ENCODE peak calls at places on chromosomes 13 and 19, in nine cellular contexts. One of them, this sample, is unnamed.

GRCh38 chr13:99992912-99993311 is 11.3 kb downstream of the ZIC2 start:
- DNase-seq in NCI-H774: no peak
- DNase-seq in endodermal cell: no peak
- DNase-seq in NCI-H345: no peak
- DNase-seq in HEK293T: no peak
- DNase-seq in stimulated activated CD8-positive, alpha-beta memory T cell treated with anti-CD3 and anti-CD28 coated beads, Interleukin-7, amount 100 ng/mL, for 1 hour: no peak
- DNase-seq in KG1: no peak
- DNase-seq in AML-193: peak
- DNase-seq in RKO: peak
- DNase-seq in this sample: no peak

GRCh38 chr19:6739390-6739883 is at the start of gene TRIP10:
- DNase-seq in NCI-H345: peak
- DNase-seq in RKO: peak
- DNase-seq in endodermal cell: peak
- DNase-seq in HEK293T: peak
- DNase-seq in AML-193: peak
- DNase-seq in stimulated activated CD8-positive, alpha-beta memory T cell treated with anti-CD3 and anti-CD28 coated beads, Interleukin-7, amount 100 ng/mL, for 1 hour: peak
- DNase-seq in KG1: peak
- DNase-seq in NCI-H774: peak
- DNase-seq in this sample: peak

GRCh38 chr13:61358599-61358998 is 57.0 kb downstream of the PCDH20 start:
- DNase-seq in HEK293T: no peak
- DNase-seq in NCI-H774: no peak
- DNase-seq in AML-193: no peak
- DNase-seq in endodermal cell: no peak
- DNase-seq in stimulated activated CD8-positive, alpha-beta memory T cell treated with anti-CD3 and anti-CD28 coated beads, Interleukin-7, amount 100 ng/mL, for 1 hour: no peak
- DNase-seq in NCI-H345: no peak
- DNase-seq in KG1: no peak
- DNase-seq in RKO: no peak
- DNase-seq in this sample: no peak

GRCh38 chr19:39679056-39679790 is 23.5 kb downstream of the LGALS16 start:
- DNase-seq in KG1: no peak
- DNase-seq in HEK293T: no peak
- DNase-seq in endodermal cell: no peak
- DNase-seq in NCI-H774: no peak
- DNase-seq in NCI-H345: no peak
- DNase-seq in RKO: no peak
- DNase-seq in AML-193: no peak
- DNase-seq in stimulated activated CD8-positive, alpha-beta memory T cell treated with anti-CD3 and anti-CD28 coated beads, Interleukin-7, amount 100 ng/mL, for 1 hour: no peak
- DNase-seq in this sample: no peak

GRCh38 chr19:58356236-58356970 is 3.1 kb upstream of the A1BG start:
- DNase-seq in RKO: no peak
- DNase-seq in NCI-H774: no peak
- DNase-seq in KG1: no peak
- DNase-seq in HEK293T: no peak
- DNase-seq in AML-193: no peak
- DNase-seq in NCI-H345: no peak
- DNase-seq in stimulated activated CD8-positive, alpha-beta memory T cell treated with anti-CD3 and anti-CD28 coated beads, Interleukin-7, amount 100 ng/mL, for 1 hour: no peak
- DNase-seq in endodermal cell: peak
- DNase-seq in this sample: no peak

GRCh38 chr13:113360446-113360845 is 3.5 kb downstream of the GRTP1 start:
- DNase-seq in KG1: no peak
- DNase-seq in HEK293T: no peak
- DNase-seq in endodermal cell: peak
- DNase-seq in NCI-H774: no peak
- DNase-seq in NCI-H345: no peak
- DNase-seq in stimulated activated CD8-positive, alpha-beta memory T cell treated with anti-CD3 and anti-CD28 coated beads, Interleukin-7, amount 100 ng/mL, for 1 hour: no peak
- DNase-seq in RKO: no peak
- DNase-seq in AML-193: no peak
- DNase-seq in this sample: no peak

GRCh38 chr19:41175825-41176734 is 16.9 kb upstream of the CYP2S1 start:
- DNase-seq in AML-193: no peak
- DNase-seq in HEK293T: no peak
- DNase-seq in NCI-H345: no peak
- DNase-seq in endodermal cell: peak
- DNase-seq in stimulated activated CD8-positive, alpha-beta memory T cell treated with anti-CD3 and anti-CD28 coated beads, Interleukin-7, amount 100 ng/mL, for 1 hour: no peak
- DNase-seq in RKO: peak
- DNase-seq in NCI-H774: no peak
- DNase-seq in KG1: peak
- DNase-seq in this sample: no peak

GRCh38 chr19:6362351-6362801 is 1.0 kb downstream of the CLPP start:
- DNase-seq in RKO: peak
- DNase-seq in KG1: no peak
- DNase-seq in endodermal cell: no peak
- DNase-seq in AML-193: no peak
- DNase-seq in HEK293T: no peak
- DNase-seq in NCI-H345: no peak
- DNase-seq in stimulated activated CD8-positive, alpha-beta memory T cell treated with anti-CD3 and anti-CD28 coated beads, Interleukin-7, amount 100 ng/mL, for 1 hour: no peak
- DNase-seq in NCI-H774: no peak
- DNase-seq in this sample: no peak

GRCh38 chr13:110137677-110138008 is 169.3 kb downstream of the COL4A1 start:
- DNase-seq in NCI-H774: peak
- DNase-seq in RKO: no peak
- DNase-seq in AML-193: no peak
- DNase-seq in NCI-H345: peak
- DNase-seq in stimulated activated CD8-positive, alpha-beta memory T cell treated with anti-CD3 and anti-CD28 coated beads, Interleukin-7, amount 100 ng/mL, for 1 hour: no peak
- DNase-seq in HEK293T: peak
- DNase-seq in endodermal cell: no peak
- DNase-seq in KG1: peak
- DNase-seq in this sample: peak

GRCh38 chr13:89541091-89542030 is 1806.1 kb upstream of the MIR17HG start:
- DNase-seq in RKO: no peak
- DNase-seq in endodermal cell: peak
- DNase-seq in HEK293T: no peak
- DNase-seq in KG1: no peak
- DNase-seq in stimulated activated CD8-positive, alpha-beta memory T cell treated with anti-CD3 and anti-CD28 coated beads, Interleukin-7, amount 100 ng/mL, for 1 hour: no peak
- DNase-seq in AML-193: no peak
- DNase-seq in NCI-H345: no peak
- DNase-seq in NCI-H774: no peak
- DNase-seq in this sample: no peak

GRCh38 chr13:25391932-25392331 is 20.2 kb downstream of the ATP8A2 start:
- DNase-seq in endodermal cell: no peak
- DNase-seq in KG1: no peak
- DNase-seq in RKO: no peak
- DNase-seq in HEK293T: no peak
- DNase-seq in AML-193: no peak
- DNase-seq in NCI-H345: no peak
- DNase-seq in stimulated activated CD8-positive, alpha-beta memory T cell treated with anti-CD3 and anti-CD28 coated beads, Interleukin-7, amount 100 ng/mL, for 1 hour: no peak
- DNase-seq in NCI-H774: no peak
- DNase-seq in this sample: no peak

GRCh38 chr13:49629947-49630346 is 1.6 kb downstream of the ARL11 start:
- DNase-seq in NCI-H345: no peak
- DNase-seq in NCI-H774: no peak
- DNase-seq in HEK293T: no peak
- DNase-seq in AML-193: no peak
- DNase-seq in stimulated activated CD8-positive, alpha-beta memory T cell treated with anti-CD3 and anti-CD28 coated beads, Interleukin-7, amount 100 ng/mL, for 1 hour: no peak
- DNase-seq in endodermal cell: no peak
- DNase-seq in RKO: no peak
- DNase-seq in KG1: no peak
- DNase-seq in this sample: no peak

GRCh38 chr19:19171110-19171672 is 1.1 kb upstream of the MEF2B start:
- DNase-seq in NCI-H774: no peak
- DNase-seq in endodermal cell: no peak
- DNase-seq in NCI-H345: no peak
- DNase-seq in HEK293T: no peak
- DNase-seq in AML-193: no peak
- DNase-seq in KG1: no peak
- DNase-seq in stimulated activated CD8-positive, alpha-beta memory T cell treated with anti-CD3 and anti-CD28 coated beads, Interleukin-7, amount 100 ng/mL, for 1 hour: no peak
- DNase-seq in RKO: no peak
- DNase-seq in this sample: no peak

GRCh38 chr13:36131215-36131930 is at the start of gene DCLK1:
- DNase-seq in HEK293T: peak
- DNase-seq in RKO: no peak
- DNase-seq in stimulated activated CD8-positive, alpha-beta memory T cell treated with anti-CD3 and anti-CD28 coated beads, Interleukin-7, amount 100 ng/mL, for 1 hour: no peak
- DNase-seq in NCI-H345: peak
- DNase-seq in KG1: no peak
- DNase-seq in AML-193: no peak
- DNase-seq in endodermal cell: peak
- DNase-seq in NCI-H774: peak
- DNase-seq in this sample: peak